ENCODE peak calls at places on chromosomes 13 and 19, in nine cellular contexts. One of them, this sample, is unnamed.
A peak's percentile ranks its signal among the peaks of the same experiment; 100 is the strongest.

GRCh38 chr19:17227798-17228367 is 1.9 kb downstream of the OCEL1 start:
- DNase-seq in ascending aorta: no peak
- DNase-seq in cardiac muscle cell: no peak
- DNase-seq in left ventricle myocardium inferior: no peak
- DNase-seq in progenitor cell of endocrine pancreas: no peak
- DNase-seq in HCT116: no peak
- DNase-seq in hepatocyte: peak; percentile 40
- DNase-seq in HL-60: no peak
- DNase-seq in neural progenitor cell: no peak
- DNase-seq in this sample: peak; percentile 30

GRCh38 chr13:59094149-59094548 is 1069.6 kb downstream of the DIAPH3 start:
- DNase-seq in ascending aorta: no peak
- DNase-seq in cardiac muscle cell: no peak
- DNase-seq in left ventricle myocardium inferior: no peak
- DNase-seq in progenitor cell of endocrine pancreas: no peak
- DNase-seq in HCT116: no peak
- DNase-seq in hepatocyte: no peak
- DNase-seq in HL-60: no peak
- DNase-seq in neural progenitor cell: no peak
- DNase-seq in this sample: no peak

GRCh38 chr19:50820086-50820485 is 3.5 kb downstream of the KLK1 start:
- DNase-seq in ascending aorta: no peak
- DNase-seq in cardiac muscle cell: no peak
- DNase-seq in left ventricle myocardium inferior: no peak
- DNase-seq in progenitor cell of endocrine pancreas: no peak
- DNase-seq in HCT116: no peak
- DNase-seq in hepatocyte: no peak
- DNase-seq in HL-60: no peak
- DNase-seq in neural progenitor cell: no peak
- DNase-seq in this sample: no peak

GRCh38 chr13:100526299-100527030 is 62.1 kb downstream of the GGACT start:
- DNase-seq in ascending aorta: no peak
- DNase-seq in cardiac muscle cell: no peak
- DNase-seq in left ventricle myocardium inferior: no peak
- DNase-seq in progenitor cell of endocrine pancreas: no peak
- DNase-seq in HCT116: no peak
- DNase-seq in hepatocyte: no peak
- DNase-seq in HL-60: no peak
- DNase-seq in neural progenitor cell: peak; percentile 47
- DNase-seq in this sample: peak; percentile 46

GRCh38 chr13:52760078-52760477 is 20.5 kb upstream of the CNMD start:
- DNase-seq in ascending aorta: no peak
- DNase-seq in cardiac muscle cell: no peak
- DNase-seq in left ventricle myocardium inferior: no peak
- DNase-seq in progenitor cell of endocrine pancreas: no peak
- DNase-seq in HCT116: no peak
- DNase-seq in hepatocyte: no peak
- DNase-seq in HL-60: no peak
- DNase-seq in neural progenitor cell: no peak
- DNase-seq in this sample: no peak

GRCh38 chr19:34094960-34095359 is 77.3 kb upstream of the LSM14A start:
- DNase-seq in ascending aorta: no peak
- DNase-seq in cardiac muscle cell: peak; percentile 6
- DNase-seq in left ventricle myocardium inferior: no peak
- DNase-seq in progenitor cell of endocrine pancreas: no peak
- DNase-seq in HCT116: no peak
- DNase-seq in hepatocyte: no peak
- DNase-seq in HL-60: no peak
- DNase-seq in neural progenitor cell: no peak
- DNase-seq in this sample: no peak

GRCh38 chr13:28854657-28855056 is 34.5 kb downstream of the MTUS2 start:
- DNase-seq in ascending aorta: no peak
- DNase-seq in cardiac muscle cell: no peak
- DNase-seq in left ventricle myocardium inferior: no peak
- DNase-seq in progenitor cell of endocrine pancreas: no peak
- DNase-seq in HCT116: no peak
- DNase-seq in hepatocyte: no peak
- DNase-seq in HL-60: no peak
- DNase-seq in neural progenitor cell: peak; percentile 11
- DNase-seq in this sample: peak; percentile 45

GRCh38 chr19:17076539-17076919 is 952 bp downstream of the MYO9B start:
- DNase-seq in ascending aorta: no peak
- DNase-seq in cardiac muscle cell: no peak
- DNase-seq in left ventricle myocardium inferior: no peak
- DNase-seq in progenitor cell of endocrine pancreas: no peak
- DNase-seq in HCT116: no peak
- DNase-seq in hepatocyte: no peak
- DNase-seq in HL-60: no peak
- DNase-seq in neural progenitor cell: peak; percentile 29
- DNase-seq in this sample: peak; percentile 17

GRCh38 chr19:13033819-13034611 is 38.7 kb downstream of the NFIX start:
- DNase-seq in ascending aorta: no peak
- DNase-seq in cardiac muscle cell: peak; percentile 84
- DNase-seq in left ventricle myocardium inferior: peak; percentile 86
- DNase-seq in progenitor cell of endocrine pancreas: no peak
- DNase-seq in HCT116: peak; percentile 39
- DNase-seq in hepatocyte: peak; percentile 60
- DNase-seq in HL-60: peak; percentile 30
- DNase-seq in neural progenitor cell: peak; percentile 69
- DNase-seq in this sample: peak; percentile 87

GRCh38 chr19:7933411-7933810 is 7.5 kb upstream of the CTXN1 start:
- DNase-seq in ascending aorta: no peak
- DNase-seq in cardiac muscle cell: no peak
- DNase-seq in left ventricle myocardium inferior: no peak
- DNase-seq in progenitor cell of endocrine pancreas: no peak
- DNase-seq in HCT116: no peak
- DNase-seq in hepatocyte: no peak
- DNase-seq in HL-60: no peak
- DNase-seq in neural progenitor cell: no peak
- DNase-seq in this sample: peak; percentile 41

GRCh38 chr13:31413531-31413930 is 213.8 kb downstream of the B3GLCT start:
- DNase-seq in ascending aorta: no peak
- DNase-seq in cardiac muscle cell: no peak
- DNase-seq in left ventricle myocardium inferior: no peak
- DNase-seq in progenitor cell of endocrine pancreas: no peak
- DNase-seq in HCT116: no peak
- DNase-seq in hepatocyte: no peak
- DNase-seq in HL-60: no peak
- DNase-seq in neural progenitor cell: no peak
- DNase-seq in this sample: no peak

GRCh38 chr13:86051134-86052103 is 252.2 kb upstream of the SLITRK6 start:
- DNase-seq in ascending aorta: no peak
- DNase-seq in cardiac muscle cell: no peak
- DNase-seq in left ventricle myocardium inferior: no peak
- DNase-seq in progenitor cell of endocrine pancreas: no peak
- DNase-seq in HCT116: no peak
- DNase-seq in hepatocyte: peak; percentile 8
- DNase-seq in HL-60: no peak
- DNase-seq in neural progenitor cell: no peak
- DNase-seq in this sample: peak; percentile 4

GRCh38 chr13:39451860-39452301 is 151.1 kb downstream of the LHFPL6 start:
- DNase-seq in ascending aorta: no peak
- DNase-seq in cardiac muscle cell: peak; percentile 90
- DNase-seq in left ventricle myocardium inferior: peak; percentile 59
- DNase-seq in progenitor cell of endocrine pancreas: no peak
- DNase-seq in HCT116: no peak
- DNase-seq in hepatocyte: no peak
- DNase-seq in HL-60: peak; percentile 75
- DNase-seq in neural progenitor cell: no peak
- DNase-seq in this sample: no peak

GRCh38 chr19:41563847-41564514 is 12.0 kb upstream of the CEACAM21 start:
- DNase-seq in ascending aorta: no peak
- DNase-seq in cardiac muscle cell: no peak
- DNase-seq in left ventricle myocardium inferior: no peak
- DNase-seq in progenitor cell of endocrine pancreas: no peak
- DNase-seq in HCT116: no peak
- DNase-seq in hepatocyte: no peak
- DNase-seq in HL-60: no peak
- DNase-seq in neural progenitor cell: peak; percentile 9
- DNase-seq in this sample: peak; percentile 51

GRCh38 chr13:97266328-97266727 is 44.2 kb downstream of the MBNL2 start:
- DNase-seq in ascending aorta: no peak
- DNase-seq in cardiac muscle cell: no peak
- DNase-seq in left ventricle myocardium inferior: no peak
- DNase-seq in progenitor cell of endocrine pancreas: no peak
- DNase-seq in HCT116: no peak
- DNase-seq in hepatocyte: no peak
- DNase-seq in HL-60: no peak
- DNase-seq in neural progenitor cell: peak; percentile 30
- DNase-seq in this sample: peak; percentile 47

GRCh38 chr13:97266734-97267417 is 44.7 kb downstream of the MBNL2 start:
- DNase-seq in ascending aorta: no peak
- DNase-seq in cardiac muscle cell: peak; percentile 50
- DNase-seq in left ventricle myocardium inferior: no peak
- DNase-seq in progenitor cell of endocrine pancreas: no peak
- DNase-seq in HCT116: no peak
- DNase-seq in hepatocyte: no peak
- DNase-seq in HL-60: no peak
- DNase-seq in neural progenitor cell: peak; percentile 19
- DNase-seq in this sample: peak; percentile 36

GRCh38 chr13:97267418-97268059 is 45.4 kb downstream of the MBNL2 start:
- DNase-seq in ascending aorta: no peak
- DNase-seq in cardiac muscle cell: no peak
- DNase-seq in left ventricle myocardium inferior: no peak
- DNase-seq in progenitor cell of endocrine pancreas: no peak
- DNase-seq in HCT116: no peak
- DNase-seq in hepatocyte: no peak
- DNase-seq in HL-60: no peak
- DNase-seq in neural progenitor cell: peak; percentile 18
- DNase-seq in this sample: peak; percentile 85

GRCh38 chr13:97269603-97270002 is 47.5 kb downstream of the MBNL2 start:
- DNase-seq in ascending aorta: no peak
- DNase-seq in cardiac muscle cell: no peak
- DNase-seq in left ventricle myocardium inferior: no peak
- DNase-seq in progenitor cell of endocrine pancreas: no peak
- DNase-seq in HCT116: no peak
- DNase-seq in hepatocyte: no peak
- DNase-seq in HL-60: no peak
- DNase-seq in neural progenitor cell: no peak
- DNase-seq in this sample: no peak

GRCh38 chr13:97268772-97269171 is 46.6 kb downstream of the MBNL2 start:
- DNase-seq in ascending aorta: no peak
- DNase-seq in cardiac muscle cell: peak; percentile 60
- DNase-seq in left ventricle myocardium inferior: no peak
- DNase-seq in progenitor cell of endocrine pancreas: no peak
- DNase-seq in HCT116: no peak
- DNase-seq in hepatocyte: no peak
- DNase-seq in HL-60: no peak
- DNase-seq in neural progenitor cell: no peak
- DNase-seq in this sample: peak; percentile 43
- TF ChIP-seq CTCF in ascending aorta: no peak
- TF ChIP-seq CTCF in cardiac muscle cell: peak; percentile 39
- TF ChIP-seq CTCF in left ventricle myocardium inferior: peak; percentile 20
- TF ChIP-seq CTCF in progenitor cell of endocrine pancreas: no peak
- TF ChIP-seq CTCF in HCT116: no peak
- TF ChIP-seq CTCF in hepatocyte: peak; percentile 5
- TF ChIP-seq CTCF in HL-60: no peak
- TF ChIP-seq CTCF in neural progenitor cell: no peak
- TF ChIP-seq CTCF in this sample: peak; percentile 45

GRCh38 chr19:55492362-55492944 is 4.2 kb downstream of the SSC5D start:
- DNase-seq in ascending aorta: no peak
- DNase-seq in cardiac muscle cell: no peak
- DNase-seq in left ventricle myocardium inferior: no peak
- DNase-seq in progenitor cell of endocrine pancreas: no peak
- DNase-seq in HCT116: no peak
- DNase-seq in hepatocyte: no peak
- DNase-seq in HL-60: no peak
- DNase-seq in neural progenitor cell: no peak
- DNase-seq in this sample: no peak
- TF ChIP-seq CTCF in ascending aorta: no peak
- TF ChIP-seq CTCF in cardiac muscle cell: no peak
- TF ChIP-seq CTCF in left ventricle myocardium inferior: no peak
- TF ChIP-seq CTCF in progenitor cell of endocrine pancreas: no peak
- TF ChIP-seq CTCF in HCT116: no peak
- TF ChIP-seq CTCF in hepatocyte: no peak
- TF ChIP-seq CTCF in HL-60: no peak
- TF ChIP-seq CTCF in neural progenitor cell: no peak
- TF ChIP-seq CTCF in this sample: no peak

GRCh38 chr19:53868892-53869804 is 1.5 kb downstream of the MYADM start:
- DNase-seq in ascending aorta: peak; percentile 72
- DNase-seq in cardiac muscle cell: peak; percentile 98
- DNase-seq in left ventricle myocardium inferior: peak; percentile 92
- DNase-seq in progenitor cell of endocrine pancreas: peak; percentile 84
- DNase-seq in HCT116: peak; percentile 61
- DNase-seq in hepatocyte: peak; percentile 95
- DNase-seq in HL-60: peak; percentile 98
- DNase-seq in neural progenitor cell: peak; percentile 92
- DNase-seq in this sample: peak; percentile 94
- TF ChIP-seq CTCF in ascending aorta: peak; percentile 36
- TF ChIP-seq CTCF in cardiac muscle cell: peak; percentile 11
- TF ChIP-seq CTCF in left ventricle myocardium inferior: peak; percentile 59
- TF ChIP-seq CTCF in progenitor cell of endocrine pancreas: peak; percentile 43
- TF ChIP-seq CTCF in HCT116: peak; percentile 10
- TF ChIP-seq CTCF in hepatocyte: no peak
- TF ChIP-seq CTCF in HL-60: no peak
- TF ChIP-seq CTCF in neural progenitor cell: peak; percentile 34
- TF ChIP-seq CTCF in this sample: no peak

GRCh38 chr19:35216833-35217707 is 11.5 kb downstream of the FAM187B start:
- DNase-seq in ascending aorta: no peak
- DNase-seq in cardiac muscle cell: no peak
- DNase-seq in left ventricle myocardium inferior: no peak
- DNase-seq in progenitor cell of endocrine pancreas: no peak
- DNase-seq in HCT116: no peak
- DNase-seq in hepatocyte: peak; percentile 55
- DNase-seq in HL-60: no peak
- DNase-seq in neural progenitor cell: no peak
- DNase-seq in this sample: peak; percentile 60
- TF ChIP-seq CTCF in ascending aorta: no peak
- TF ChIP-seq CTCF in cardiac muscle cell: no peak
- TF ChIP-seq CTCF in left ventricle myocardium inferior: no peak
- TF ChIP-seq CTCF in progenitor cell of endocrine pancreas: no peak
- TF ChIP-seq CTCF in HCT116: no peak
- TF ChIP-seq CTCF in hepatocyte: peak; percentile 20
- TF ChIP-seq CTCF in HL-60: no peak
- TF ChIP-seq CTCF in neural progenitor cell: no peak
- TF ChIP-seq CTCF in this sample: peak; percentile 47

GRCh38 chr13:109998808-109999528 is 212.6 kb upstream of the IRS2 start:
- DNase-seq in ascending aorta: no peak
- DNase-seq in cardiac muscle cell: peak; percentile 82
- DNase-seq in left ventricle myocardium inferior: no peak
- DNase-seq in progenitor cell of endocrine pancreas: no peak
- DNase-seq in HCT116: no peak
- DNase-seq in hepatocyte: peak; percentile 72
- DNase-seq in HL-60: no peak
- DNase-seq in neural progenitor cell: no peak
- DNase-seq in this sample: no peak
- TF ChIP-seq CTCF in ascending aorta: no peak
- TF ChIP-seq CTCF in cardiac muscle cell: no peak
- TF ChIP-seq CTCF in left ventricle myocardium inferior: no peak
- TF ChIP-seq CTCF in progenitor cell of endocrine pancreas: no peak
- TF ChIP-seq CTCF in HCT116: peak; percentile 9
- TF ChIP-seq CTCF in hepatocyte: no peak
- TF ChIP-seq CTCF in HL-60: no peak
- TF ChIP-seq CTCF in neural progenitor cell: no peak
- TF ChIP-seq CTCF in this sample: no peak